ENCODE peak calls at places on chromosomes 1 and 21, in four cellular contexts. One of them, this sample, is unnamed.
A peak's percentile ranks its signal among the peaks of the same experiment; 100 is the strongest.

GRCh38 chr1:100279358-100279923 is 13.4 kb downstream of the RTCA start:
- DNase-seq in K562: no peak
- DNase-seq in A549: no peak
- DNase-seq in HepG2: no peak
- DNase-seq in this sample: no peak

GRCh38 chr21:43867332-43867703 is 2.3 kb downstream of the AGPAT3 start:
- DNase-seq in K562: no peak
- DNase-seq in A549: no peak
- DNase-seq in HepG2: no peak
- DNase-seq in this sample: no peak

GRCh38 chr1:160163612-160164011 is 12.2 kb downstream of the ATP1A4 start:
- DNase-seq in A549: no peak
- DNase-seq in K562: no peak
- DNase-seq in HepG2: peak; percentile 56
- DNase-seq in this sample: no peak

GRCh38 chr1:44581205-44581604 is 93.1 kb downstream of the TMEM53 start:
- DNase-seq in HepG2: no peak
- DNase-seq in K562: no peak
- DNase-seq in A549: no peak
- DNase-seq in this sample: no peak

GRCh38 chr1:46582972-46583371 is 21.1 kb downstream of the MKNK1 start:
- DNase-seq in A549: no peak
- DNase-seq in HepG2: no peak
- DNase-seq in K562: no peak
- DNase-seq in this sample: no peak

GRCh38 chr1:198754670-198755069 is 115.8 kb downstream of the PTPRC start:
- DNase-seq in A549: no peak
- DNase-seq in HepG2: no peak
- DNase-seq in K562: no peak
- DNase-seq in this sample: no peak

GRCh38 chr21:45981641-45982255 is at the start of gene COL6A1:
- DNase-seq in HepG2: no peak
- DNase-seq in A549: no peak
- DNase-seq in K562: peak; percentile 90
- DNase-seq in this sample: peak; percentile 66

GRCh38 chr1:92786298-92786901 is 1.5 kb upstream of the EVI5 start:
- DNase-seq in HepG2: no peak
- DNase-seq in K562: no peak
- DNase-seq in A549: no peak
- DNase-seq in this sample: no peak

GRCh38 chr21:25573409-25574206 is 33.7 kb downstream of the MRPL39 start:
- DNase-seq in K562: peak; percentile 22
- DNase-seq in A549: peak; percentile 23
- DNase-seq in HepG2: peak; percentile 6
- DNase-seq in this sample: peak; percentile 99

GRCh38 chr1:29398431-29398830 is 162.1 kb downstream of the PTPRU start:
- DNase-seq in K562: no peak
- DNase-seq in A549: no peak
- DNase-seq in HepG2: no peak
- DNase-seq in this sample: no peak

GRCh38 chr1:1989759-1990158 is 13.8 kb downstream of the CFAP74 start:
- DNase-seq in HepG2: no peak
- DNase-seq in A549: no peak
- DNase-seq in K562: no peak
- DNase-seq in this sample: peak; percentile 11

GRCh38 chr1:46735708-46736324 is 16.9 kb upstream of the EFCAB14 start:
- DNase-seq in HepG2: peak; percentile 52
- DNase-seq in K562: peak; percentile 56
- DNase-seq in A549: no peak
- DNase-seq in this sample: peak; percentile 60

GRCh38 chr1:152533327-152533938 is 19.2 kb downstream of the CRCT1 start:
- DNase-seq in HepG2: peak; percentile 48
- DNase-seq in K562: peak; percentile 55
- DNase-seq in A549: peak; percentile 33
- DNase-seq in this sample: peak; percentile 15

GRCh38 chr1:219564072-219564471 is 48.8 kb downstream of the ZC3H11B start:
- DNase-seq in HepG2: peak; percentile 4
- DNase-seq in A549: no peak
- DNase-seq in K562: no peak
- DNase-seq in this sample: no peak

GRCh38 chr1:36502616-36503015 is 19.9 kb upstream of the CSF3R start:
- DNase-seq in K562: no peak
- DNase-seq in A549: no peak
- DNase-seq in HepG2: no peak
- DNase-seq in this sample: no peak

GRCh38 chr21:15730484-15731242 is 881 bp downstream of the USP25 start:
- DNase-seq in A549: no peak
- DNase-seq in K562: peak; percentile 33
- DNase-seq in HepG2: no peak
- DNase-seq in this sample: no peak

GRCh38 chr1:223036479-223036845 is 106.6 kb downstream of the TLR5 start:
- DNase-seq in K562: no peak
- DNase-seq in A549: no peak
- DNase-seq in HepG2: no peak
- DNase-seq in this sample: no peak

GRCh38 chr1:67347688-67348472 is 40.2 kb downstream of the IL12RB2 start:
- DNase-seq in A549: peak; percentile 30
- DNase-seq in HepG2: peak; percentile 24
- DNase-seq in K562: peak; percentile 33
- DNase-seq in this sample: peak; percentile 61

GRCh38 chr1:166953486-166953885 is 21.9 kb downstream of the ILDR2 start:
- DNase-seq in A549: no peak
- DNase-seq in HepG2: no peak
- DNase-seq in K562: no peak
- DNase-seq in this sample: no peak

GRCh38 chr1:166950156-166950555 is 25.2 kb downstream of the ILDR2 start:
- DNase-seq in K562: no peak
- DNase-seq in HepG2: no peak
- DNase-seq in A549: no peak
- DNase-seq in this sample: no peak

GRCh38 chr1:166951050-166951449 is 24.3 kb downstream of the ILDR2 start:
- DNase-seq in A549: no peak
- DNase-seq in K562: no peak
- DNase-seq in HepG2: no peak
- DNase-seq in this sample: no peak

GRCh38 chr1:166948856-166949350 is 26.4 kb downstream of the ILDR2 start:
- DNase-seq in K562: no peak
- DNase-seq in HepG2: no peak
- DNase-seq in A549: no peak
- DNase-seq in this sample: no peak

GRCh38 chr1:166952002-166952746 is 23.2 kb downstream of the ILDR2 start:
- DNase-seq in HepG2: peak; percentile 32
- DNase-seq in K562: no peak
- DNase-seq in A549: no peak
- DNase-seq in this sample: peak; percentile 48
- TF ChIP-seq SMC3 in HepG2: no peak
- TF ChIP-seq SMC3 in K562: no peak
- TF ChIP-seq SMC3 in A549: no peak
- TF ChIP-seq SMC3 in this sample: no peak

DNA sequence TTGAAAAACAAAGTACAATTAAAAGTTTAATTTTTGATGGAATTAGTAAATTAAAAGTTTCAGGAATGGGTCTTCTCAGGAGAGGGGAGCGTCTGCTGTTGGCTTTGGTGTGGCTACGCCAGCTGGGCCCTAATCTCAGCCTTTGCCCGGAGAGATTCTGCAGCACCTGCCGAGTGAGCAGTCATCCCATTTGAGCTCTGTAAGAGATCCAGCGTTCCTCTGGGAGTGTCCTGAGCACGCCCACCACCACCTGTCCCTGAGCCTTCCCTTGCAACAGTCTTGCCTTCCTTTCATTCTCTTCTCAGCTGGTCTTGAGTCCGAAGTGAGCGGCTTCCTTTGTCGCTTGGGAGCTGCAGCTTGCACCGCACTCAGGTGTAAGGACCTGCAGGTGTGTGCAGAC is 263.1 kb downstream of the CAMTA1 start:
- DNase-seq in HepG2: no peak
- DNase-seq in K562: no peak
- DNase-seq in A549: no peak
- DNase-seq in this sample: no peak
- TF ChIP-seq MAFK in HepG2: no peak
- TF ChIP-seq MAFK in K562: no peak
- TF ChIP-seq MAFK in A549: no peak
- TF ChIP-seq MAFK in this sample: no peak

GRCh38 chr1:205142105-205142475 is 20.3 kb upstream of the RBBP5 start:
- DNase-seq in A549: no peak
- DNase-seq in K562: peak; percentile 43
- DNase-seq in HepG2: no peak
- DNase-seq in this sample: no peak

GRCh38 chr1:205147191-205147590 is 25.4 kb upstream of the RBBP5 start:
- DNase-seq in A549: no peak
- DNase-seq in HepG2: no peak
- DNase-seq in K562: no peak
- DNase-seq in this sample: peak; percentile 90

GRCh38 chr1:205144046-205144720 is 22.4 kb upstream of the RBBP5 start:
- DNase-seq in K562: no peak
- DNase-seq in A549: no peak
- DNase-seq in HepG2: no peak
- DNase-seq in this sample: no peak

GRCh38 chr1:205141236-205142104 is 19.7 kb upstream of the RBBP5 start:
- DNase-seq in HepG2: peak; percentile 66
- DNase-seq in K562: peak; percentile 77
- DNase-seq in A549: peak; percentile 76
- DNase-seq in this sample: peak; percentile 86

DNA sequence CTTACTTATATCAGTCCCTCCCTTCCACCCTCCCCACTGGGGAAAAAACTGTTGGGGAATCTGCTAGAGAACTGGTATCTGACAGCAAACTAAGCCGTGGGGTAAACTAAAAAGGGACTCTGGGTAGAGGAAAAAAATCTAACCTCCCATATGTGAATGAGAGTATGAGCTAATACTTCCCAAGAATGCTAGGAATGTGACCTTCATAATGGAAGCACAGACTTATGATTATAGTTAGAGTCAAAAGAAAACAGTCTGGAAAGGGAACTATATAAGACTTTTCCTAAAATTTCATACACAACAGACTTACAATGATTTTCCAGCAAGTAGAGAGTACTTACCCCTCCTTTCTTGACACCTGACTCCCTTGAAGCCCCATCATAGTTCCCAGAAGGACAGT is 23.0 kb upstream of the RBBP5 start:
- DNase-seq in A549: no peak
- DNase-seq in HepG2: peak; percentile 46
- DNase-seq in K562: no peak
- DNase-seq in this sample: peak; percentile 79
- TF ChIP-seq SMC3 in A549: no peak
- TF ChIP-seq SMC3 in HepG2: no peak
- TF ChIP-seq SMC3 in K562: no peak
- TF ChIP-seq SMC3 in this sample: no peak

GRCh38 chr1:33057095-33057494 is 20.4 kb upstream of the AK2 start:
- DNase-seq in K562: no peak
- DNase-seq in HepG2: no peak
- DNase-seq in A549: no peak
- DNase-seq in this sample: no peak

GRCh38 chr1:33060579-33061083 is 20.3 kb upstream of the AZIN2 start:
- DNase-seq in A549: no peak
- DNase-seq in HepG2: no peak
- DNase-seq in K562: peak; percentile 10
- DNase-seq in this sample: peak; percentile 76

GRCh38 chr1:33055210-33055991 is 18.7 kb upstream of the AK2 start:
- DNase-seq in A549: peak; percentile 64
- DNase-seq in HepG2: peak; percentile 88
- DNase-seq in K562: peak; percentile 81
- DNase-seq in this sample: peak; percentile 87

GRCh38 chr1:33061827-33062226 is 19.1 kb upstream of the AZIN2 start:
- DNase-seq in HepG2: no peak
- DNase-seq in K562: no peak
- DNase-seq in A549: no peak
- DNase-seq in this sample: no peak

DNA sequence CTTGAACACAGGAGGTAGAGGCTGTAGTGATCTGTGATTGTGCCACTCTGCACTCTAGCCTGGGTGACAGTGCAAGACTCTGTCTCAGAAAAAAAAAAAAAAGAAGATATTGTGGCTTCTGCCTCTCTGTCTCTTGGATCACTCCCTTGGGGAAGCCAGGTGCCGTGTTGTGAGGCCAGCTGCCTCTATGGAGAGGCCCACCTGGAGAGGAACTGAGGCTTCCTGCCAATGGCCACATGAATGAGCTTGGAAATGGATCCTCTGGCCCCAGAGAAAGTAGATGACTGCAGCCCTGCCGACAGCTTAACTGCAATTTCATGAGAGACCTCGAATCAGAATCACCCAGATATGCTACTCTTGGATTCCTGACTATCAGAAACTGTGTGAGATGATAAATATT is 19.7 kb upstream of the AK2 start:
- DNase-seq in HepG2: no peak
- DNase-seq in A549: no peak
- DNase-seq in K562: no peak
- DNase-seq in this sample: no peak
- TF ChIP-seq MAFK in HepG2: no peak
- TF ChIP-seq MAFK in A549: no peak
- TF ChIP-seq MAFK in K562: no peak
- TF ChIP-seq MAFK in this sample: no peak

GRCh38 chr1:81305997-81306452 is 494.7 kb upstream of the ADGRL2 start:
- DNase-seq in HepG2: no peak
- DNase-seq in A549: peak; percentile 14
- DNase-seq in K562: no peak
- DNase-seq in this sample: peak; percentile 54
- TF ChIP-seq SMC3 in HepG2: no peak
- TF ChIP-seq SMC3 in A549: peak; percentile 41
- TF ChIP-seq SMC3 in K562: no peak
- TF ChIP-seq SMC3 in this sample: no peak

GRCh38 chr1:53258216-53258615 is 19.9 kb upstream of the MAGOH start:
- DNase-seq in A549: no peak
- DNase-seq in K562: no peak
- DNase-seq in HepG2: no peak
- DNase-seq in this sample: no peak

GRCh38 chr1:53255031-53255430 is 16.7 kb upstream of the MAGOH start:
- DNase-seq in A549: no peak
- DNase-seq in K562: peak; percentile 38
- DNase-seq in HepG2: no peak
- DNase-seq in this sample: no peak

GRCh38 chr1:53259932-53260331 is 21.6 kb upstream of the MAGOH start:
- DNase-seq in A549: no peak
- DNase-seq in HepG2: no peak
- DNase-seq in K562: no peak
- DNase-seq in this sample: no peak

GRCh38 chr1:53256744-53257453 is 18.6 kb upstream of the MAGOH start:
- DNase-seq in HepG2: no peak
- DNase-seq in K562: no peak
- DNase-seq in A549: no peak
- DNase-seq in this sample: no peak

GRCh38 chr1:53257454-53258081 is 19.2 kb upstream of the MAGOH start:
- DNase-seq in K562: no peak
- DNase-seq in A549: no peak
- DNase-seq in HepG2: no peak
- DNase-seq in this sample: peak; percentile 52
- TF ChIP-seq MAFK in K562: no peak
- TF ChIP-seq MAFK in A549: no peak
- TF ChIP-seq MAFK in HepG2: no peak
- TF ChIP-seq MAFK in this sample: peak; percentile 79

This sample was measured in IMR-90.